ENCODE peak calls at places on chromosomes 6 and 20, in ten cellular contexts. One of them, this sample, is unnamed.

GRCh38 chr6:63789699-63790098 is 154.1 kb downstream of the PHF3 start:
- DNase-seq in A549: no peak
- DNase-seq in tibial artery: no peak
- DNase-seq in bronchial epithelial cell: no peak
- DNase-seq in OCI-LY7: no peak
- DNase-seq in lower lobe of right lung: no peak
- DNase-seq in HepG2: no peak
- DNase-seq in fibroblast of villous mesenchyme: no peak
- DNase-seq in cardiac fibroblast: no peak
- DNase-seq in GM20000: no peak
- DNase-seq in this sample: no peak

GRCh38 chr6:52152692-52153091 is 33.5 kb upstream of the IL17A start:
- DNase-seq in A549: no peak
- DNase-seq in tibial artery: no peak
- DNase-seq in bronchial epithelial cell: no peak
- DNase-seq in OCI-LY7: no peak
- DNase-seq in lower lobe of right lung: no peak
- DNase-seq in HepG2: no peak
- DNase-seq in fibroblast of villous mesenchyme: no peak
- DNase-seq in cardiac fibroblast: no peak
- DNase-seq in GM20000: no peak
- DNase-seq in this sample: no peak

GRCh38 chr6:144150673-144151009 is 324 bp downstream of the STX11 start:
- DNase-seq in A549: peak; percentile 20
- DNase-seq in tibial artery: no peak
- DNase-seq in bronchial epithelial cell: peak; percentile 11
- DNase-seq in OCI-LY7: peak; percentile 11
- DNase-seq in lower lobe of right lung: peak; percentile 66
- DNase-seq in HepG2: no peak
- DNase-seq in fibroblast of villous mesenchyme: peak; percentile 33
- DNase-seq in cardiac fibroblast: peak; percentile 32
- DNase-seq in GM20000: peak; percentile 34
- DNase-seq in this sample: peak; percentile 56

GRCh38 chr6:16437984-16438383 is 199.6 kb downstream of the GMPR start:
- DNase-seq in A549: no peak
- DNase-seq in tibial artery: no peak
- DNase-seq in bronchial epithelial cell: no peak
- DNase-seq in OCI-LY7: no peak
- DNase-seq in lower lobe of right lung: no peak
- DNase-seq in HepG2: no peak
- DNase-seq in fibroblast of villous mesenchyme: no peak
- DNase-seq in cardiac fibroblast: no peak
- DNase-seq in GM20000: no peak
- DNase-seq in this sample: no peak

GRCh38 chr20:15265910-15266309 is 928.5 kb upstream of the FLRT3 start:
- DNase-seq in A549: no peak
- DNase-seq in tibial artery: no peak
- DNase-seq in bronchial epithelial cell: no peak
- DNase-seq in OCI-LY7: no peak
- DNase-seq in lower lobe of right lung: no peak
- DNase-seq in HepG2: no peak
- DNase-seq in fibroblast of villous mesenchyme: no peak
- DNase-seq in cardiac fibroblast: no peak
- DNase-seq in GM20000: no peak
- DNase-seq in this sample: no peak

GRCh38 chr20:45959956-45960630 is 11.9 kb downstream of the ZNF335 start:
- DNase-seq in A549: no peak
- DNase-seq in tibial artery: peak; percentile 48
- DNase-seq in bronchial epithelial cell: no peak
- DNase-seq in OCI-LY7: no peak
- DNase-seq in lower lobe of right lung: peak; percentile 25
- DNase-seq in HepG2: no peak
- DNase-seq in fibroblast of villous mesenchyme: no peak
- DNase-seq in cardiac fibroblast: no peak
- DNase-seq in GM20000: no peak
- DNase-seq in this sample: no peak

GRCh38 chr6:153032255-153032882 is 29.9 kb upstream of the MTRF1L start:
- DNase-seq in A549: no peak
- DNase-seq in tibial artery: no peak
- DNase-seq in bronchial epithelial cell: peak; percentile 76
- DNase-seq in OCI-LY7: peak; percentile 23
- DNase-seq in lower lobe of right lung: no peak
- DNase-seq in HepG2: peak; percentile 22
- DNase-seq in fibroblast of villous mesenchyme: peak; percentile 78
- DNase-seq in cardiac fibroblast: peak; percentile 88
- DNase-seq in GM20000: peak; percentile 4
- DNase-seq in this sample: peak; percentile 66

GRCh38 chr6:25972902-25973301 is 10.3 kb downstream of the TRIM38 start:
- DNase-seq in A549: no peak
- DNase-seq in tibial artery: no peak
- DNase-seq in bronchial epithelial cell: no peak
- DNase-seq in OCI-LY7: no peak
- DNase-seq in lower lobe of right lung: no peak
- DNase-seq in HepG2: no peak
- DNase-seq in fibroblast of villous mesenchyme: no peak
- DNase-seq in cardiac fibroblast: no peak
- DNase-seq in GM20000: no peak
- DNase-seq in this sample: no peak

GRCh38 chr6:79313254-79313653 is 78.8 kb upstream of the HMGN3 start:
- DNase-seq in A549: no peak
- DNase-seq in tibial artery: no peak
- DNase-seq in bronchial epithelial cell: peak; percentile 99
- DNase-seq in OCI-LY7: peak; percentile 2
- DNase-seq in lower lobe of right lung: no peak
- DNase-seq in HepG2: no peak
- DNase-seq in fibroblast of villous mesenchyme: no peak
- DNase-seq in cardiac fibroblast: peak; percentile 19
- DNase-seq in GM20000: no peak
- DNase-seq in this sample: no peak

GRCh38 chr6:53979468-53980067 is 131.7 kb upstream of the MLIP start:
- DNase-seq in A549: peak; percentile 11
- DNase-seq in tibial artery: no peak
- DNase-seq in bronchial epithelial cell: peak; percentile 60
- DNase-seq in OCI-LY7: peak; percentile 42
- DNase-seq in lower lobe of right lung: no peak
- DNase-seq in HepG2: peak; percentile 43
- DNase-seq in fibroblast of villous mesenchyme: peak; percentile 57
- DNase-seq in cardiac fibroblast: peak; percentile 74
- DNase-seq in GM20000: peak; percentile 27
- DNase-seq in this sample: peak; percentile 64

GRCh38 chr20:34971038-34971872 is 15.6 kb downstream of the MYH7B start:
- DNase-seq in A549: no peak
- DNase-seq in tibial artery: no peak
- DNase-seq in bronchial epithelial cell: no peak
- DNase-seq in OCI-LY7: no peak
- DNase-seq in lower lobe of right lung: no peak
- DNase-seq in HepG2: no peak
- DNase-seq in fibroblast of villous mesenchyme: no peak
- DNase-seq in cardiac fibroblast: no peak
- DNase-seq in GM20000: no peak
- DNase-seq in this sample: no peak

GRCh38 chr6:52417675-52418111 is 2.4 kb upstream of the EFHC1 start:
- DNase-seq in A549: no peak
- DNase-seq in tibial artery: no peak
- DNase-seq in bronchial epithelial cell: peak; percentile 58
- DNase-seq in OCI-LY7: no peak
- DNase-seq in lower lobe of right lung: no peak
- DNase-seq in HepG2: peak; percentile 48
- DNase-seq in fibroblast of villous mesenchyme: peak; percentile 64
- DNase-seq in cardiac fibroblast: peak; percentile 88
- DNase-seq in GM20000: no peak
- DNase-seq in this sample: peak; percentile 89

GRCh38 chr6:89412071-89413005 is at the start of gene RRAGD:
- DNase-seq in A549: peak; percentile 50
- DNase-seq in tibial artery: peak; percentile 89
- DNase-seq in bronchial epithelial cell: no peak
- DNase-seq in OCI-LY7: peak; percentile 74
- DNase-seq in lower lobe of right lung: peak; percentile 88
- DNase-seq in HepG2: no peak
- DNase-seq in fibroblast of villous mesenchyme: peak; percentile 14
- DNase-seq in cardiac fibroblast: no peak
- DNase-seq in GM20000: peak; percentile 93
- DNase-seq in this sample: no peak

GRCh38 chr20:40532103-40532502 is 156.9 kb downstream of the MAFB start:
- DNase-seq in A549: no peak
- DNase-seq in tibial artery: no peak
- DNase-seq in bronchial epithelial cell: peak; percentile 26
- DNase-seq in OCI-LY7: peak; percentile 41
- DNase-seq in lower lobe of right lung: no peak
- DNase-seq in HepG2: peak; percentile 31
- DNase-seq in fibroblast of villous mesenchyme: no peak
- DNase-seq in cardiac fibroblast: peak; percentile 39
- DNase-seq in GM20000: no peak
- DNase-seq in this sample: peak; percentile 11

DNA sequence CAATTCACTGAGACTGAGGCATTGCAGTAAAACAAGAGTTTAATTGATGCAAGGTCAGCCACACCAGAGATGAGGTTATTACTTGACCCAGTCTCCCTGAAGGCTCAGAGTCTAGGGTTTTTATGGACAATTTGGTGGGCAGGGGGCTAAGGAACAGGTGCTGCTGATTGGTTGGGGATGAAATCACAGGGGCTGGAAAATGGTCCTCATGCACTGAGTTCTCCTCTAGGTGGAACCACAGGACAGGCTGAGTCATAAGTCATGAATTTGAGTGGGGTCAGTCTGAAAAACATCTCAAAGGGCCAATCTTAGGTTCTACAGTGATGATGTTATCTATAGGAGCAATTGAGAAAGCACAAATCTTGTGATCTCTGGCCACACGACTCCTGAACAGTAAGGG is 6.0 kb upstream of the MRS2 start:
- DNase-seq in A549: no peak
- DNase-seq in tibial artery: no peak
- DNase-seq in bronchial epithelial cell: no peak
- DNase-seq in OCI-LY7: no peak
- DNase-seq in lower lobe of right lung: no peak
- DNase-seq in HepG2: no peak
- DNase-seq in fibroblast of villous mesenchyme: no peak
- DNase-seq in cardiac fibroblast: no peak
- DNase-seq in GM20000: no peak
- DNase-seq in this sample: no peak
- TF ChIP-seq CTCF in A549: no peak
- TF ChIP-seq CTCF in tibial artery: no peak
- TF ChIP-seq CTCF in bronchial epithelial cell: no peak
- TF ChIP-seq CTCF in OCI-LY7: no peak
- TF ChIP-seq CTCF in lower lobe of right lung: no peak
- TF ChIP-seq CTCF in HepG2: peak; percentile 54
- TF ChIP-seq CTCF in fibroblast of villous mesenchyme: no peak
- TF ChIP-seq CTCF in cardiac fibroblast: no peak
- TF ChIP-seq CTCF in GM20000: no peak
- TF ChIP-seq CTCF in this sample: no peak

GRCh38 chr6:132126150-132126549 is 175.0 kb upstream of the CCN2 start:
- DNase-seq in A549: no peak
- DNase-seq in tibial artery: no peak
- DNase-seq in bronchial epithelial cell: no peak
- DNase-seq in OCI-LY7: no peak
- DNase-seq in lower lobe of right lung: no peak
- DNase-seq in HepG2: peak; percentile 16
- DNase-seq in fibroblast of villous mesenchyme: no peak
- DNase-seq in cardiac fibroblast: no peak
- DNase-seq in GM20000: no peak
- DNase-seq in this sample: no peak
- TF ChIP-seq CTCF in A549: no peak
- TF ChIP-seq CTCF in tibial artery: no peak
- TF ChIP-seq CTCF in bronchial epithelial cell: no peak
- TF ChIP-seq CTCF in OCI-LY7: peak; percentile 13
- TF ChIP-seq CTCF in lower lobe of right lung: no peak
- TF ChIP-seq CTCF in HepG2: peak; percentile 24
- TF ChIP-seq CTCF in fibroblast of villous mesenchyme: no peak
- TF ChIP-seq CTCF in cardiac fibroblast: no peak
- TF ChIP-seq CTCF in GM20000: no peak
- TF ChIP-seq CTCF in this sample: no peak

DNA sequence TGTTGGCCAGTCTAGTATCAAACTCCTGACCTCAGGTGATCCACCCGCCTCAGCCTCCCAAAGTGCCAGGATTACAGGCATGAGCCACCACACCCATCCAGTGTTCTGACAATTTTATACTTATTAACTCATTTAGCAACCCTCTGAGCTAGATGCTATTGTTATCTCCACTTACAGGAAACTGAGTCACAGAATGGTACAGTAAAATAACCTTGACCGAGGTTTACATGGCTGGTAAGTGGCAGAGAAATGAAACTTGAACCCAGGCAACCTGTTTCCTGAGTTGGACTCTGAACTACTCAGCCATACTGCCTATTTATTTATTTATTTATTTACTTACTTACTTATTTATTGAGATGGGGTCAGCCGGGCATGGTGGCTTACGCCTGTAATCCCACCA is 6.6 kb upstream of the SIGLEC1 start:
- DNase-seq in A549: no peak
- DNase-seq in tibial artery: no peak
- DNase-seq in bronchial epithelial cell: no peak
- DNase-seq in OCI-LY7: no peak
- DNase-seq in lower lobe of right lung: no peak
- DNase-seq in HepG2: no peak
- DNase-seq in fibroblast of villous mesenchyme: no peak
- DNase-seq in cardiac fibroblast: no peak
- DNase-seq in GM20000: no peak
- DNase-seq in this sample: peak; percentile 52
- TF ChIP-seq CTCF in A549: no peak
- TF ChIP-seq CTCF in tibial artery: no peak
- TF ChIP-seq CTCF in bronchial epithelial cell: no peak
- TF ChIP-seq CTCF in OCI-LY7: no peak
- TF ChIP-seq CTCF in lower lobe of right lung: no peak
- TF ChIP-seq CTCF in HepG2: no peak
- TF ChIP-seq CTCF in fibroblast of villous mesenchyme: no peak
- TF ChIP-seq CTCF in cardiac fibroblast: no peak
- TF ChIP-seq CTCF in GM20000: no peak
- TF ChIP-seq CTCF in this sample: no peak

GRCh38 chr6:149503858-149504257 is 19.0 kb upstream of the ZC3H12D start:
- DNase-seq in A549: no peak
- DNase-seq in tibial artery: no peak
- DNase-seq in bronchial epithelial cell: no peak
- DNase-seq in OCI-LY7: no peak
- DNase-seq in lower lobe of right lung: no peak
- DNase-seq in HepG2: no peak
- DNase-seq in fibroblast of villous mesenchyme: no peak
- DNase-seq in cardiac fibroblast: no peak
- DNase-seq in GM20000: no peak
- DNase-seq in this sample: no peak

GRCh38 chr6:149501201-149501600 is 16.4 kb upstream of the ZC3H12D start:
- DNase-seq in A549: no peak
- DNase-seq in tibial artery: no peak
- DNase-seq in bronchial epithelial cell: no peak
- DNase-seq in OCI-LY7: no peak
- DNase-seq in lower lobe of right lung: no peak
- DNase-seq in HepG2: no peak
- DNase-seq in fibroblast of villous mesenchyme: no peak
- DNase-seq in cardiac fibroblast: no peak
- DNase-seq in GM20000: no peak
- DNase-seq in this sample: no peak

GRCh38 chr6:149501768-149502167 is 17.0 kb upstream of the ZC3H12D start:
- DNase-seq in A549: no peak
- DNase-seq in tibial artery: no peak
- DNase-seq in bronchial epithelial cell: no peak
- DNase-seq in OCI-LY7: no peak
- DNase-seq in lower lobe of right lung: no peak
- DNase-seq in HepG2: no peak
- DNase-seq in fibroblast of villous mesenchyme: no peak
- DNase-seq in cardiac fibroblast: no peak
- DNase-seq in GM20000: no peak
- DNase-seq in this sample: no peak

GRCh38 chr6:149500085-149500484 is 15.3 kb upstream of the ZC3H12D start:
- DNase-seq in A549: no peak
- DNase-seq in tibial artery: no peak
- DNase-seq in bronchial epithelial cell: no peak
- DNase-seq in OCI-LY7: no peak
- DNase-seq in lower lobe of right lung: no peak
- DNase-seq in HepG2: no peak
- DNase-seq in fibroblast of villous mesenchyme: no peak
- DNase-seq in cardiac fibroblast: no peak
- DNase-seq in GM20000: no peak
- DNase-seq in this sample: no peak

GRCh38 chr6:149503276-149503675 is 18.5 kb upstream of the ZC3H12D start:
- DNase-seq in A549: no peak
- DNase-seq in tibial artery: no peak
- DNase-seq in bronchial epithelial cell: no peak
- DNase-seq in OCI-LY7: no peak
- DNase-seq in lower lobe of right lung: no peak
- DNase-seq in HepG2: no peak
- DNase-seq in fibroblast of villous mesenchyme: no peak
- DNase-seq in cardiac fibroblast: no peak
- DNase-seq in GM20000: no peak
- DNase-seq in this sample: no peak
- TF ChIP-seq CTCF in A549: no peak
- TF ChIP-seq CTCF in tibial artery: no peak
- TF ChIP-seq CTCF in bronchial epithelial cell: no peak
- TF ChIP-seq CTCF in OCI-LY7: no peak
- TF ChIP-seq CTCF in lower lobe of right lung: no peak
- TF ChIP-seq CTCF in HepG2: no peak
- TF ChIP-seq CTCF in fibroblast of villous mesenchyme: no peak
- TF ChIP-seq CTCF in cardiac fibroblast: no peak
- TF ChIP-seq CTCF in GM20000: no peak
- TF ChIP-seq CTCF in this sample: no peak